ENCODE peak calls at places on chromosomes 13 and 19, in seven cellular contexts. L is heart right ventricle; W is mesothelial cell of epicardium; I is anterior cingulate cortex; R is activated T-cell treated with anti-CD3 and anti-CD28 coated beads, Interleukin-2, amount 50 U/mL, for 1 hour; H is brain microvascular endothelial cell; S is activated T-helper 1 cell treated with Interleukin-2 at 50 U/mL for 16 hours. Z is an unnamed sample.

GRCh38 chr13:21917046-21918010 is 246.5 kb downstream of the FGF9 start:
- DNase-seq in H (no peak), W (no peak), S (no peak), R (no peak), I (no peak), L (no peak), Z (no peak)

GRCh38 chr19:10010247-10010691 is at the start of gene COL5A3:
- DNase-seq in I (no peak), R (no peak), W (no peak), H (no peak), S (no peak), L (peak), Z (no peak)

GRCh38 chr13:106376411-106377112 is 158.9 kb downstream of the EFNB2 start:
- DNase-seq in S (no peak), R (no peak), L (no peak), H (peak), W (no peak), I (no peak), Z (peak)

GRCh38 chr13:34816543-34816942 is 125.5 kb upstream of the NBEA start:
- DNase-seq in W (no peak), S (no peak), I (no peak), R (no peak), L (no peak), H (no peak), Z (no peak)

GRCh38 chr13:80753951-80754350 is 413.0 kb upstream of the SPRY2 start:
- DNase-seq in H (no peak), S (no peak), I (no peak), R (no peak), W (no peak), L (no peak), Z (no peak)

GRCh38 chr19:55345818-55346724 is 6.4 kb downstream of the KMT5C start:
- DNase-seq in H (no peak), I (no peak), R (no peak), L (no peak), W (no peak), S (no peak), Z (no peak)

GRCh38 chr19:16442386-16443276 is 29.1 kb downstream of the EPS15L1 start:
- DNase-seq in R (no peak), I (no peak), S (no peak), L (peak), W (no peak), H (no peak), Z (no peak)

GRCh38 chr13:64817721-64818120 is 2412.4 kb downstream of the PCDH9 start:
- DNase-seq in L (no peak), S (no peak), R (no peak), W (no peak), I (no peak), H (peak), Z (no peak)

GRCh38 chr19:45526143-45526542 is 18.9 kb downstream of the VASP start:
- DNase-seq in H (peak), I (peak), L (peak), R (no peak), W (no peak), S (no peak), Z (peak)

GRCh38 chr19:15381429-15381828 is 1.8 kb upstream of the AKAP8 start:
- DNase-seq in H (no peak), I (no peak), R (no peak), S (no peak), L (no peak), W (no peak), Z (no peak)

GRCh38 chr19:6062961-6063575 is 47.2 kb downstream of the RFX2 start:
- DNase-seq in W (no peak), R (no peak), S (no peak), H (no peak), I (no peak), L (no peak), Z (no peak)

GRCh38 chr19:19463348-19464117 is 51.8 kb downstream of the TSSK6 start:
- DNase-seq in I (no peak), H (peak), R (no peak), W (no peak), S (no peak), L (no peak), Z (no peak)